ENCODE peak calls at places on chromosomes 16 and 17, in four cellular contexts. L is fibroblast of the aortic adventitia; C is stimulated activated CD4-positive, alpha-beta T cell treated with anti-CD3 and anti-CD28 coated beads, Interleukin-4, amount 100 ng/mL, for 4 hours; O is HT-29. Y is an unnamed sample.

GRCh38 chr17:71828182-71828596 is 292.6 kb upstream of the SOX9 start:
- DNase-seq in C (no peak), O (no peak), L (no peak), Y (no peak)

GRCh38 chr16:15053904-15054303 is 2.0 kb downstream of the NTAN1 start:
- DNase-seq in L (no peak), C (no peak), O (no peak), Y (no peak)

GRCh38 chr16:29775742-29776408 is 2.2 kb upstream of the ZG16 start:
- DNase-seq in L (peak; percentile 77), O (peak; percentile 7), C (no peak), Y (no peak)

GRCh38 chr16:7303014-7303676 is 29.5 kb upstream of the RBFOX1 start:
- DNase-seq in O (no peak), L (no peak), C (no peak), Y (no peak)

GRCh38 chr17:74380086-74380958 is 13.0 kb downstream of the GPR142 start:
- DNase-seq in C (no peak), L (no peak), O (peak; percentile 87), Y (peak; percentile 70)

GRCh38 chr17:17356149-17356930 is 53.2 kb downstream of the NT5M start:
- DNase-seq in O (peak; percentile 86), C (peak; percentile 53), L (peak; percentile 89), Y (peak; percentile 83)

GRCh38 chr17:31582151-31582907 is 190.9 kb downstream of the RAB11FIP4 start:
- DNase-seq in C (no peak), O (no peak), L (peak; percentile 60), Y (peak; percentile 66)

GRCh38 chr17:6187836-6188235 is 117.7 kb downstream of the WSCD1 start:
- DNase-seq in C (no peak), L (no peak), O (no peak), Y (no peak)

GRCh38 chr16:20866792-20867191 is 33.4 kb downstream of the DCUN1D3 start:
- DNase-seq in C (no peak), O (no peak), L (no peak), Y (no peak)

GRCh38 chr16:29993903-29994612 is 1.4 kb downstream of the HIRIP3 start:
- DNase-seq in L (no peak), C (no peak), O (no peak), Y (no peak)

GRCh38 chr17:10518271-10519037 is at the start of gene MYH1:
- DNase-seq in O (no peak), L (no peak), C (no peak), Y (no peak)

GRCh38 chr17:17408236-17408794 is 68.5 kb upstream of the MED9 start:
- DNase-seq in C (no peak), L (peak; percentile 82), O (no peak), Y (no peak)

GRCh38 chr17:81923302-81924260 is 4.0 kb downstream of the MAFG start:
- DNase-seq in O (peak; percentile 89), L (peak; percentile 87), C (no peak), Y (peak; percentile 85)

GRCh38 chr17:2101448-2102257 is 46.8 kb downstream of the HIC1 start:
- DNase-seq in L (no peak), C (peak; percentile 44), O (peak; percentile 98), Y (peak; percentile 91)

GRCh38 chr16:6300523-6300922 is 1032.1 kb upstream of the RBFOX1 start:
- DNase-seq in C (no peak), L (no peak), O (no peak), Y (no peak)

GRCh38 chr16:22397459-22397858 is 23.0 kb upstream of the CDR2 start:
- DNase-seq in C (no peak), O (no peak), L (peak; percentile 97), Y (no peak)

GRCh38 chr16:51898872-51899271 is 648.1 kb downstream of the TOX3 start:
- DNase-seq in L (no peak), O (no peak), C (no peak), Y (no peak)

GRCh38 chr16:29645699-29646187 is 17.3 kb upstream of the SPN start:
- DNase-seq in C (no peak), O (peak; percentile 17), L (peak; percentile 19), Y (no peak)

GRCh38 chr16:72985148-72985882 is 62.6 kb downstream of the ZFHX3 start:
- DNase-seq in L (peak; percentile 93), C (no peak), O (no peak), Y (no peak)

GRCh38 chr17:58156839-58157803 is 8.9 kb downstream of the OR4D1 start:
- DNase-seq in L (no peak), O (no peak), C (peak; percentile 52), Y (no peak)

GRCh38 chr16:10980811-10981210 is 36.4 kb downstream of the CLEC16A start:
- DNase-seq in O (no peak), C (no peak), L (no peak), Y (no peak)

GRCh38 chr17:62641101-62641500 is 13.6 kb downstream of the MRC2 start:
- DNase-seq in O (no peak), C (no peak), L (no peak), Y (no peak)

GRCh38 chr17:7544911-7545310 is 3.9 kb upstream of the TNFSF12 start:
- DNase-seq in O (no peak), C (no peak), L (no peak), Y (no peak)

GRCh38 chr16:31362476-31363405 is 7.8 kb downstream of the ITGAX start:
- DNase-seq in O (no peak), C (no peak), L (no peak), Y (no peak)

Y was measured in stomach.